ENCODE peak calls at places on chromosomes 5 and 9, in nine cellular contexts. U is stimulated activated effector memory CD8-positive, alpha-beta T cell treated with anti-CD3 and anti-CD28 coated beads, Interleukin-12 subunit alpha, Interleukin-12 subunit beta, amount 100 ng/mL, for 72 hours; Q is Caki2; F is CMK; V is RPMI8226; L is hypothalamus; N is AG08396; P is HS-27A; Y is glutamatergic neuron. H is an unnamed sample.

GRCh38 chr5:106825379-106825778 is 845.4 kb downstream of the EFNA5 start:
- DNase-seq in N (no peak), Y (no peak), F (no peak), U (no peak), P (no peak), Q (no peak), L (no peak), V (no peak), H (peak)

GRCh38 chr5:42811591-42812392 is at the start of gene SELENOP:
- DNase-seq in L (peak), V (peak), P (no peak), F (no peak), N (peak), Y (no peak), U (no peak), Q (no peak), H (no peak)

GRCh38 chr5:74625742-74626241 is 14.7 kb downstream of the ENC1 start:
- DNase-seq in N (no peak), V (peak), F (no peak), Y (no peak), L (no peak), U (no peak), P (no peak), Q (no peak), H (peak)

GRCh38 chr5:102866315-102866693 is 111.2 kb downstream of the PAM start:
- DNase-seq in L (no peak), N (no peak), P (no peak), V (no peak), Q (no peak), U (no peak), Y (no peak), F (no peak), H (no peak)

GRCh38 chr5:33936004-33936380 is 194 bp upstream of the RXFP3 start:
- DNase-seq in Y (peak), F (no peak), V (peak), P (no peak), Q (peak), L (peak), U (no peak), N (peak), H (no peak)

GRCh38 chr9:13860926-13861325 is 453.0 kb downstream of the NFIB start:
- DNase-seq in Y (no peak), F (no peak), P (no peak), U (no peak), V (no peak), Q (no peak), L (no peak), N (no peak), H (no peak)

GRCh38 chr5:95861858-95862561 is 39.5 kb upstream of the GLRX start:
- DNase-seq in Y (no peak), F (no peak), L (no peak), U (no peak), V (no peak), P (no peak), Q (no peak), N (no peak), H (peak)

GRCh38 chr5:57466544-57466943 is 16.1 kb downstream of the ACTBL2 start:
- DNase-seq in F (no peak), L (no peak), P (no peak), Y (no peak), Q (no peak), V (no peak), U (no peak), N (no peak), H (no peak)

GRCh38 chr5:12413585-12413984 is 509.3 kb upstream of the CTNND2 start:
- DNase-seq in F (no peak), P (no peak), Y (no peak), V (no peak), L (no peak), N (no peak), Q (no peak), U (no peak), H (no peak)

GRCh38 chr9:78713746-78714405 is 417.0 kb downstream of the PSAT1 start:
- DNase-seq in V (no peak), N (no peak), U (no peak), P (no peak), F (no peak), Y (no peak), L (no peak), Q (no peak), H (no peak)

GRCh38 chr5:73114029-73114688 is 6.2 kb upstream of the TMEM171 start:
- DNase-seq in U (no peak), F (no peak), Q (no peak), V (no peak), P (no peak), L (no peak), Y (no peak), N (no peak), H (no peak)

GRCh38 chr5:149881874-149882273 is 62.7 kb downstream of the PDE6A start:
- DNase-seq in P (no peak), V (no peak), L (no peak), F (no peak), Y (no peak), Q (no peak), N (no peak), U (no peak), H (no peak)

GRCh38 chr9:122218885-122219855 is 9.6 kb downstream of the LHX6 start:
- DNase-seq in L (no peak), Y (no peak), V (no peak), P (no peak), F (peak), Q (no peak), N (no peak), U (no peak), H (no peak)

GRCh38 chr9:95746408-95747165 is 128.9 kb upstream of the ERCC6L2 start:
- DNase-seq in F (no peak), L (no peak), Y (no peak), V (no peak), P (no peak), U (no peak), Q (no peak), N (no peak), H (no peak)

GRCh38 chr9:89814340-89815040 is 209.7 kb downstream of the GADD45G start:
- DNase-seq in V (no peak), F (no peak), Q (no peak), N (no peak), Y (peak), L (no peak), U (no peak), P (no peak), H (peak)

GRCh38 chr9:14790628-14791027 is 68.1 kb upstream of the CER1 start:
- DNase-seq in F (no peak), Q (no peak), U (no peak), V (no peak), Y (no peak), L (no peak), N (no peak), P (no peak), H (no peak)

GRCh38 chr9:121764371-121764730 is 112.9 kb downstream of the DAB2IP start:
- DNase-seq in L (no peak), Y (no peak), N (no peak), F (no peak), P (no peak), U (no peak), Q (no peak), V (no peak), H (no peak)

GRCh38 chr9:131995382-131995781 is 84.3 kb downstream of the MED27 start:
- DNase-seq in P (no peak), Y (no peak), Q (peak), V (no peak), F (no peak), L (no peak), U (no peak), N (no peak), H (peak)

GRCh38 chr5:2011481-2012411 is 129.0 kb upstream of the IRX4 start:
- DNase-seq in Q (no peak), N (no peak), U (no peak), L (no peak), Y (no peak), P (no peak), F (no peak), V (no peak), H (no peak)

GRCh38 chr9:86535406-86535915 is 181.3 kb upstream of the TUT7 start:
- DNase-seq in V (no peak), F (no peak), U (no peak), P (no peak), N (no peak), L (no peak), Y (no peak), Q (no peak), H (no peak)

GRCh38 chr9:124551472-124552339 is 44.5 kb upstream of the NR5A1 start:
- DNase-seq in U (no peak), P (peak), Y (peak), Q (peak), N (peak), F (peak), V (peak), L (peak), H (peak)

GRCh38 chr9:130159057-130159456 is 13.1 kb upstream of the NCS1 start:
- DNase-seq in V (no peak), N (no peak), U (no peak), L (no peak), Y (no peak), P (no peak), Q (no peak), F (no peak), H (no peak)

GRCh38 chr5:77867914-77868313 is 91.8 kb upstream of the TBCA start:
- DNase-seq in Q (no peak), V (no peak), F (no peak), P (no peak), N (no peak), Y (no peak), L (no peak), U (no peak), H (no peak)

GRCh38 chr5:122183098-122183794 is 53.9 kb downstream of the ZNF474 start:
- DNase-seq in P (no peak), F (no peak), Y (no peak), L (peak), N (peak), V (no peak), U (no peak), Q (no peak), H (peak)

GRCh38 chr9:121634800-121635261 is 16.6 kb upstream of the DAB2IP start:
- DNase-seq in P (no peak), U (no peak), Y (peak), Q (peak), N (peak), L (no peak), F (no peak), V (peak), H (peak)